ENCODE peak calls at places on chromosome 6, in nine cellular contexts. T is HepG2, U is suprapubic skin, D is transverse colon, E is prostate gland, G is HCT116, K is endothelial cell of umbilical vein, M is stomach, O is upper lobe of left lung. R is an unnamed sample.

GRCh38 chr6:116008470-116009229 is 52.0 kb downstream of the FRK start:
- DNase-seq in D (no peak), M (no peak), O (no peak), T (no peak), U (no peak), E (no peak), G (peak), K (peak), R (no peak)

GRCh38 chr6:11772109-11772830 is 6.3 kb downstream of the ADTRP start:
- DNase-seq in U (no peak), D (no peak), K (peak), M (no peak), O (no peak), G (peak), T (no peak), E (peak), R (no peak)

GRCh38 chr6:27834879-27835549 is 77.2 kb downstream of the OR2B2 start:
- DNase-seq in G (no peak), D (no peak), T (no peak), K (no peak), O (no peak), U (no peak), E (no peak), M (no peak), R (no peak)

GRCh38 chr6:27296106-27296783 is 15.8 kb downstream of the POM121L2 start:
- DNase-seq in U (no peak), G (peak), E (no peak), M (no peak), D (no peak), K (peak), O (no peak), T (no peak), R (no peak)

GRCh38 chr6:167762259-167762962 is 64.3 kb upstream of the AFDN start:
- DNase-seq in O (no peak), E (peak), U (peak), T (peak), K (no peak), M (no peak), G (no peak), D (no peak), R (no peak)

GRCh38 chr6:135667694-135668455 is 170.3 kb upstream of the AHI1 start:
- DNase-seq in M (no peak), U (no peak), K (peak), G (no peak), E (peak), T (no peak), D (no peak), O (peak), R (peak)

GRCh38 chr6:91149914-91150674 is 563.2 kb upstream of the MAP3K7 start:
- DNase-seq in O (no peak), K (no peak), E (no peak), U (no peak), G (no peak), T (no peak), D (no peak), M (no peak), R (no peak)

GRCh38 chr6:8539446-8539845 is 104.1 kb upstream of the SLC35B3 start:
- DNase-seq in M (no peak), G (peak), T (peak), O (no peak), K (no peak), E (no peak), U (no peak), D (no peak), R (no peak)

GRCh38 chr6:76584121-76584520 is 511.7 kb upstream of the IMPG1 start:
- DNase-seq in G (no peak), O (no peak), D (no peak), T (no peak), M (no peak), K (no peak), E (no peak), U (no peak), R (no peak)

GRCh38 chr6:82348130-82348529 is 15.5 kb upstream of the TPBG start:
- DNase-seq in O (no peak), U (no peak), D (no peak), T (no peak), K (no peak), G (no peak), M (no peak), E (no peak), R (no peak)

GRCh38 chr6:116003668-116004067 is 57.0 kb downstream of the FRK start:
- DNase-seq in O (no peak), D (no peak), U (no peak), K (no peak), E (no peak), M (no peak), G (no peak), T (no peak), R (no peak)

GRCh38 chr6:96721227-96721626 is 116.0 kb downstream of the GPR63 start:
- DNase-seq in T (no peak), U (no peak), D (no peak), G (no peak), K (no peak), M (no peak), E (no peak), O (no peak), R (no peak)

GRCh38 chr6:110877569-110877968 is 3.0 kb downstream of the AMD1 start:
- DNase-seq in K (no peak), M (no peak), T (no peak), O (no peak), D (no peak), E (no peak), G (no peak), U (no peak), R (no peak)

GRCh38 chr6:41647061-41647511 is 8.8 kb downstream of the MDFI start:
- DNase-seq in G (no peak), O (no peak), U (no peak), T (no peak), M (no peak), E (no peak), D (no peak), K (no peak), R (no peak)

GRCh38 chr6:12482386-12482785 is 192.2 kb downstream of the EDN1 start:
- DNase-seq in T (no peak), E (no peak), G (no peak), U (no peak), K (peak), M (no peak), D (no peak), O (no peak), R (no peak)

GRCh38 chr6:129120856-129121255 is 237.9 kb downstream of the LAMA2 start:
- DNase-seq in O (no peak), T (no peak), E (no peak), D (no peak), G (no peak), K (no peak), M (no peak), U (no peak), R (no peak)

GRCh38 chr6:145483191-145483996 is 251.9 kb downstream of the EPM2A start:
- DNase-seq in G (peak), T (peak), E (no peak), D (no peak), K (peak), M (no peak), O (no peak), U (no peak), R (no peak)

GRCh38 chr6:157953580-157954091 is 28.0 kb upstream of the SYNJ2 start:
- DNase-seq in D (no peak), G (no peak), U (no peak), E (no peak), O (no peak), K (peak), T (peak), M (no peak), R (no peak)

GRCh38 chr6:137550527-137550926 is 56.3 kb upstream of the OLIG3 start:
- DNase-seq in K (no peak), T (no peak), G (no peak), O (no peak), E (no peak), U (no peak), D (no peak), M (no peak), R (no peak)

GRCh38 chr6:155273438-155273837 is 9.6 kb downstream of the CLDN20 start:
- DNase-seq in T (no peak), O (no peak), E (no peak), U (no peak), K (peak), M (no peak), G (no peak), D (no peak), R (no peak)

GRCh38 chr6:52157301-52157930 is 28.8 kb upstream of the IL17A start:
- DNase-seq in O (no peak), M (no peak), G (no peak), E (no peak), D (no peak), K (peak), T (no peak), U (no peak), R (no peak)

GRCh38 chr6:7201732-7202541 is 94.2 kb downstream of the RREB1 start:
- DNase-seq in K (no peak), M (peak), G (no peak), E (no peak), U (no peak), T (no peak), O (peak), D (peak), R (peak)

GRCh38 chr6:31615748-31616147 is 714 bp downstream of the AIF1 start:
- DNase-seq in G (no peak), D (no peak), T (no peak), U (no peak), K (no peak), M (no peak), E (no peak), O (peak), R (peak)

GRCh38 chr6:44088827-44089590 is 38.2 kb downstream of the MRPL14 start:
- DNase-seq in K (no peak), E (no peak), T (no peak), G (no peak), M (no peak), U (no peak), D (no peak), O (no peak), R (no peak)

GRCh38 chr6:153831350-153832078 is 207.5 kb upstream of the OPRM1 start:
- DNase-seq in U (no peak), D (no peak), M (no peak), K (no peak), G (no peak), T (no peak), E (no peak), O (no peak), R (no peak)

GRCh38 chr6:148462203-148462602 is 119.6 kb downstream of the SASH1 start:
- DNase-seq in G (no peak), D (no peak), T (no peak), U (no peak), O (no peak), K (peak), E (no peak), M (no peak), R (no peak)

GRCh38 chr6:57159127-57159526 is 13.0 kb upstream of the BAG2 start:
- DNase-seq in E (no peak), G (no peak), U (no peak), O (no peak), K (no peak), D (no peak), T (no peak), M (no peak), R (no peak)

GRCh38 chr6:149440735-149441662 is 40.9 kb downstream of the SUMO4 start:
- DNase-seq in K (no peak), E (no peak), T (peak), U (peak), D (no peak), M (no peak), G (no peak), O (no peak), R (peak)

GRCh38 chr6:89299451-89299850 is 15.6 kb downstream of the GABRR2 start:
- DNase-seq in U (no peak), O (no peak), T (no peak), M (no peak), K (peak), G (peak), E (no peak), D (no peak), R (no peak)

GRCh38 chr6:113694278-113695077 is 162.7 kb upstream of the MARCKS start:
- DNase-seq in G (no peak), T (peak), D (no peak), U (no peak), K (peak), O (no peak), M (no peak), E (no peak), R (no peak)

GRCh38 chr6:25652007-25652515 is at the start of gene SCGN:
- DNase-seq in U (peak), O (peak), E (peak), T (peak), M (peak), D (peak), G (no peak), K (peak), R (no peak)

GRCh38 chr6:75275067-75275466 is 9.5 kb downstream of the TMEM30A start:
- DNase-seq in M (no peak), K (peak), G (no peak), D (no peak), O (no peak), U (no peak), E (no peak), T (peak), R (no peak)

GRCh38 chr6:104771258-104771832 is 88.4 kb downstream of the HACE1 start:
- DNase-seq in T (peak), D (no peak), K (peak), G (no peak), U (no peak), M (no peak), E (no peak), O (no peak), R (no peak)

GRCh38 chr6:782141-782540 is 89.2 kb upstream of the EXOC2 start:
- DNase-seq in G (no peak), M (no peak), K (no peak), D (no peak), T (no peak), E (no peak), U (no peak), O (no peak), R (no peak)

GRCh38 chr6:166228839-166229528 is 61.3 kb upstream of the TBXT start:
- DNase-seq in K (no peak), O (no peak), U (no peak), D (no peak), T (no peak), G (no peak), M (no peak), E (no peak), R (no peak)

GRCh38 chr6:142885182-142885867 is 59.7 kb downstream of the HIVEP2 start:
- DNase-seq in O (peak), K (peak), E (peak), T (peak), U (no peak), M (no peak), G (peak), D (peak), R (no peak)
- TF ChIP-seq POLR2A in O (no peak), K (peak), E (no peak), T (no peak), U (no peak), M (no peak), G (no peak), D (no peak), R (no peak)

GRCh38 chr6:109690740-109691687 is at the start of the genes AK9 and FIG4:
- DNase-seq in U (peak), E (peak), G (peak), M (peak), K (peak), D (peak), O (peak), T (peak), R (peak)
- TF ChIP-seq POLR2AphosphoS5 in U (peak), E (peak), G (peak), M (peak), K (peak), D (peak), O (peak), T (peak), R (peak)

GRCh38 chr6:33211136-33211535 is 2.8 kb downstream of the RING1 start:
- DNase-seq in T (no peak), M (no peak), O (no peak), G (no peak), D (no peak), K (no peak), E (no peak), U (no peak), R (no peak)

GRCh38 chr6:33211666-33212422 is 3.5 kb downstream of the RING1 start:
- DNase-seq in U (no peak), O (no peak), E (no peak), G (no peak), M (no peak), D (no peak), K (no peak), T (no peak), R (peak)

GRCh38 chr6:33207569-33208088 is 671 bp upstream of the RING1 start:
- DNase-seq in T (no peak), M (peak), K (peak), U (no peak), D (peak), G (no peak), O (peak), E (no peak), R (peak)

GRCh38 chr6:33208089-33208967 is at the start of gene RING1:
- DNase-seq in K (peak), M (peak), G (no peak), E (peak), U (peak), T (peak), O (peak), D (peak), R (peak)

GRCh38 chr6:33209856-33210255 is 1.6 kb downstream of the RING1 start:
- DNase-seq in G (no peak), K (no peak), T (no peak), D (no peak), O (no peak), U (no peak), E (no peak), M (no peak), R (no peak)
- TF ChIP-seq POLR2A in G (no peak), K (no peak), T (no peak), D (no peak), O (no peak), U (no peak), E (no peak), M (no peak), R (no peak)

DNA sequence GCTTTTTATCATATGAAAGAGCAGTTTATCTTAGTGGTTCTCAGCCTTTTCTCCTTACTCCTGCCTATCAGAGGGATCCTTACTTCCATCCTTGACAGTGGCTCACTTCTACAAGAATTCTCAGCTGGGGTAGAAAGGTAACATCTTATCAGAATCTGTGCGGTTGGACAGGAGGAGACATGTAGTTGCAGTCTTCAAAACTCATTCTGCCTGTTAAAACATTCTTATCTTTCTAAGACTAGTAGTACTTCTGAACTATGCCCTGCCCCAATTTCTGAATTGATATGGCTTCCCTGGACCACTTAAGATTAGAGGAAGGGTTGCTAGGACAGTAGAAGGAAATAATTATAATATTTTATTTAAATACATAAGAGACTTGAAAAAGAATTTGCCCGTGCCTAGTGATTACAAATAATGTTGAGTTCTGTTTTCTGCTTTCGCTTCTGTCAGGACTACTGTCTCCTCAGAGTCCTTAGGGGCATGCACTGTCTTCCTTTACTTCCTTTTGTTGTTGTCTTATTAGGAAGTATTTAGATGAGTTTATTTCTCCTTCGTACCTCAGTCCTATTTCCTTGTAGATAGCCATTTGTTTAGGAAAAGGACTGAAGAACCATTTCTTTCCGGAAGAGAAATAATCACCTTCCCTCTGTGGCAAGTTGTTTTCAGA is 24.9 kb downstream of the BLTP3A start:
- DNase-seq in K (no peak), G (no peak), T (no peak), U (no peak), D (no peak), E (no peak), M (no peak), O (no peak), R (no peak)
- TF ChIP-seq POLR2AphosphoS5 in K (no peak), G (no peak), T (no peak), U (no peak), D (no peak), E (no peak), M (no peak), O (no peak), R (no peak)

GRCh38 chr6:107956586-107957164 is 1.3 kb downstream of the SEC63 start:
- DNase-seq in D (no peak), M (no peak), T (no peak), G (no peak), K (no peak), E (no peak), O (no peak), U (no peak), R (no peak)
- TF ChIP-seq POLR2A in D (no peak), M (no peak), T (no peak), G (no peak), K (no peak), E (no peak), O (no peak), U (no peak), R (no peak)

GRCh38 chr6:118785601-118786000 is 108.4 kb upstream of the ASF1A start:
- DNase-seq in D (no peak), K (no peak), G (no peak), O (no peak), M (no peak), T (no peak), E (no peak), U (no peak), R (no peak)

GRCh38 chr6:118783931-118784528 is 109.9 kb upstream of the ASF1A start:
- DNase-seq in U (no peak), K (no peak), G (no peak), D (no peak), E (no peak), T (no peak), M (no peak), O (peak), R (no peak)

GRCh38 chr6:118786696-118787453 is 107.1 kb upstream of the ASF1A start:
- DNase-seq in D (no peak), U (no peak), M (no peak), T (no peak), K (no peak), O (no peak), G (no peak), E (no peak), R (no peak)

GRCh38 chr6:118781897-118782296 is 112.1 kb upstream of the ASF1A start:
- DNase-seq in G (no peak), T (no peak), M (peak), K (no peak), D (no peak), U (no peak), E (no peak), O (no peak), R (no peak)

DNA sequence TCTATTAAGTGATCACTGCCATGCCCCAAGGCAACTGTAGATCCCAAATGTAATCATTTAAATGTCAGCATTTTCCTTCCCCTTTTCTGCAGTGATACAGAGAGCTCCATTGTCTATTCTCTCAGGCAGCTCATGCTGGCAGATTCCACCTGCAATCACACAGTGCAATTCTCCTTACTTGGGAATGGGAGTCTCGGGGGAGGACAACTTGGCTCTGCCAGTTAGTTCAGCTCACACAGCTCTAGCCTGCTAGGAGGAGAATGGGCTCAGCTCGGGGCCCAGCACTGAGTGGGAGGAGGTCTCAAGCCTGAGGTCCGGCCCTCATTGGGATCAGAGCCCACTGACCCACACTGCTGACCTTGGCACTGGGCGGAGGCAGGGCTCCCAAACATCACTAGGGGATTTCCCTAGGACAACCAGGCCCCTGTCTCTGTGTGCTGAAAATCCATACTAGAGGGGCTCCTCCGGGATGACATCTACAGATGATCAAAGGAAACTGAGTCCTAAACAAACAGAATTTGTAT is 109.2 kb upstream of the ASF1A start:
- DNase-seq in O (no peak), U (peak), E (no peak), M (no peak), G (no peak), K (no peak), D (no peak), T (peak), R (no peak)
- TF ChIP-seq POLR2AphosphoS5 in O (no peak), U (no peak), E (no peak), M (no peak), G (no peak), K (no peak), D (no peak), T (no peak), R (no peak)